ENCODE peak calls at places on chromosome 22, in five cellular contexts. W is PC-3, L is IMR-90, R is GM23248, I is MM.1S. B is an unnamed sample.

GRCh38 chr22:49761836-49762235 is 65.8 kb downstream of the BRD1 start:
- DNase-seq in W (no peak), L (no peak), I (no peak), R (no peak), B (no peak)

GRCh38 chr22:19779685-19780268 is 19.2 kb downstream of the TBX1 start:
- DNase-seq in R (no peak), L (peak; percentile 19), I (no peak), W (no peak), B (no peak)

GRCh38 chr22:42400811-42401547 is 31.2 kb downstream of the NFAM1 start:
- DNase-seq in R (no peak), L (no peak), I (no peak), W (no peak), B (no peak)

GRCh38 chr22:50500452-50500851 is 7.0 kb downstream of the LMF2 start:
- DNase-seq in I (no peak), W (no peak), L (no peak), R (no peak), B (no peak)

GRCh38 chr22:46756097-46756496 is 6.4 kb upstream of the TBC1D22A start:
- DNase-seq in L (no peak), W (no peak), R (no peak), I (no peak), B (no peak)

GRCh38 chr22:50091092-50091491 is 1.3 kb downstream of the MOV10L1 start:
- DNase-seq in L (no peak), R (no peak), W (no peak), I (no peak), B (no peak)

GRCh38 chr22:32557424-32557823 is 82.8 kb downstream of the FBXO7 start:
- DNase-seq in L (no peak), R (peak; percentile 55), I (no peak), W (no peak), B (no peak)

GRCh38 chr22:34623580-34623979 is 442.4 kb upstream of the ISX start:
- DNase-seq in R (no peak), L (no peak), W (no peak), I (no peak), B (no peak)

GRCh38 chr22:21949948-21950347 is 2.7 kb downstream of the PPM1F start:
- DNase-seq in I (no peak), R (no peak), L (no peak), W (no peak), B (no peak)

GRCh38 chr22:41925783-41926460 is 684 bp downstream of the TNFRSF13C start:
- DNase-seq in L (peak; percentile 34), R (peak; percentile 76), W (peak; percentile 62), I (peak; percentile 54), B (peak; percentile 93)

GRCh38 chr22:24841261-24841660 is 35.2 kb downstream of the SGSM1 start:
- DNase-seq in W (no peak), I (no peak), L (no peak), R (no peak), B (no peak)

GRCh38 chr22:39317756-39318506 is 1.5 kb downstream of the RPL3 start:
- DNase-seq in R (peak; percentile 81), I (no peak), W (no peak), L (peak; percentile 61), B (no peak)

GRCh38 chr22:43147821-43148220 is 3.5 kb upstream of the TSPO start:
- DNase-seq in R (no peak), L (no peak), I (peak; percentile 75), W (no peak), B (no peak)

GRCh38 chr22:32030508-32031247 is 12.4 kb upstream of the SLC5A1 start:
- DNase-seq in I (no peak), L (no peak), R (no peak), W (no peak), B (no peak)

GRCh38 chr22:20271114-20271994 is 3.2 kb upstream of the RTN4R start:
- DNase-seq in L (no peak), W (no peak), I (no peak), R (no peak), B (no peak)

GRCh38 chr22:20062766-20063083 is 17.3 kb upstream of the DGCR8 start:
- DNase-seq in R (peak; percentile 41), W (peak; percentile 42), I (no peak), L (peak; percentile 55), B (no peak)

GRCh38 chr22:40588726-40589125 is 47.8 kb downstream of the MRTFA start:
- DNase-seq in R (peak; percentile 81), I (no peak), L (peak; percentile 70), W (peak; percentile 37), B (no peak)

GRCh38 chr22:50150161-50151129 is 20.1 kb upstream of the PANX2 start:
- DNase-seq in W (no peak), I (no peak), L (peak; percentile 35), R (no peak), B (no peak)

GRCh38 chr22:47417699-47418098 is 655.2 kb downstream of the TBC1D22A start:
- DNase-seq in R (no peak), W (no peak), L (no peak), I (no peak), B (no peak)

GRCh38 chr22:49354516-49355205 is 473.0 kb downstream of the BRD1 start:
- DNase-seq in L (no peak), W (no peak), R (no peak), I (no peak), B (peak; percentile 53)

GRCh38 chr22:19537941-19538488 is 13.8 kb upstream of the CLDN5 start:
- DNase-seq in L (no peak), W (no peak), I (no peak), R (no peak), B (no peak)

GRCh38 chr22:19121631-19122142 is 525 bp downstream of the DGCR2 start:
- DNase-seq in I (peak; percentile 48), L (peak; percentile 7), W (peak; percentile 22), R (peak; percentile 68), B (peak; percentile 80)

GRCh38 chr22:28217277-28217676 is 298.2 kb upstream of the PITPNB start:
- DNase-seq in L (no peak), W (no peak), I (no peak), R (no peak), B (no peak)

GRCh38 chr22:40345801-40346177 is 511 bp upstream of the ADSL start:
- DNase-seq in R (peak; percentile 73), L (no peak), I (peak; percentile 63), W (peak; percentile 19), B (peak; percentile 90)

GRCh38 chr22:49697047-49697446 is 130.6 kb downstream of the BRD1 start:
- DNase-seq in W (no peak), I (no peak), L (no peak), R (no peak), B (no peak)

GRCh38 chr22:39299829-39300178 is 19.6 kb downstream of the RPL3 start:
- DNase-seq in I (no peak), L (no peak), R (no peak), W (no peak), B (no peak)

GRCh38 chr22:48316245-48316875 is 1511.3 kb downstream of the BRD1 start:
- DNase-seq in W (no peak), R (no peak), I (no peak), L (no peak), B (no peak)

GRCh38 chr22:19959043-19959586 is 17.5 kb upstream of the TXNRD2 start:
- DNase-seq in I (no peak), L (peak; percentile 39), W (no peak), R (peak; percentile 77), B (peak; percentile 80)

GRCh38 chr22:47344414-47344813 is 582.0 kb downstream of the TBC1D22A start:
- DNase-seq in L (no peak), W (no peak), R (no peak), I (no peak), B (no peak)

GRCh38 chr22:38863531-38864131 is 8.4 kb downstream of the CBX6 start:
- DNase-seq in R (no peak), W (no peak), L (no peak), I (no peak), B (no peak)

GRCh38 chr22:41833369-41834004 is 582 bp downstream of the SREBF2 start:
- DNase-seq in W (peak; percentile 6), R (peak; percentile 65), I (peak; percentile 50), L (no peak), B (peak; percentile 68)

GRCh38 chr22:24992946-24993345 is 40.4 kb downstream of the KIAA1671 start:
- DNase-seq in W (no peak), R (no peak), L (no peak), I (no peak), B (no peak)

GRCh38 chr22:23751441-23751996 is 607 bp upstream of the ZNF70 start:
- DNase-seq in W (no peak), L (no peak), I (no peak), R (no peak), B (peak; percentile 86)

GRCh38 chr22:23752750-23753149 is 1.5 kb downstream of the VPREB3 start:
- DNase-seq in I (no peak), R (no peak), L (no peak), W (no peak), B (peak; percentile 96)

GRCh38 chr22:23753371-23753770 is 854 bp downstream of the VPREB3 start:
- DNase-seq in L (no peak), I (no peak), W (no peak), R (no peak), B (peak; percentile 92)

GRCh38 chr22:23750744-23751440 is at the start of gene ZNF70:
- DNase-seq in W (peak; percentile 85), L (peak; percentile 74), R (peak; percentile 92), I (peak; percentile 95), B (peak; percentile 96)

GRCh38 chr22:23752090-23752691 is 1.3 kb upstream of the ZNF70 start:
- DNase-seq in R (no peak), W (no peak), L (no peak), I (no peak), B (peak; percentile 98)
- H3K9ac ChIP-seq in R (no peak overlapping the region), W (no peak overlapping the region), L (no peak overlapping the region), I (no peak overlapping the region), B (peak overlapping the region; percentile 99)

GRCh38 chr22:37559521-37559900 is 769 bp upstream of the CDC42EP1 start:
- DNase-seq in L (no peak), W (no peak), I (no peak), R (no peak), B (no peak)
- H3K4me3 ChIP-seq in L (peak overlapping the region; percentile 39), W (peak overlapping the region; percentile 55), I (no peak overlapping the region), R (peak overlapping the region; percentile 90), B (no peak overlapping the region)

GRCh38 chr22:45649809-45650208 is 21.8 kb upstream of the ATXN10 start:
- DNase-seq in R (no peak), I (no peak), W (no peak), L (no peak), B (no peak)
- H3K27ac ChIP-seq in R (no peak overlapping the region), I (no peak overlapping the region), W (no peak overlapping the region), L (no peak overlapping the region), B (no peak overlapping the region)

GRCh38 chr22:18023509-18024275 is 669 bp downstream of the MICAL3 start:
- DNase-seq in W (peak; percentile 80), I (peak; percentile 58), L (peak; percentile 85), R (peak; percentile 96), B (peak; percentile 77)
- H3K9ac ChIP-seq in W (peak overlapping the region; percentile 70), I (peak overlapping the region; percentile 59), L (peak overlapping the region; percentile 11), R (peak overlapping the region; percentile 81), B (peak overlapping the region; percentile 78)

DNA sequence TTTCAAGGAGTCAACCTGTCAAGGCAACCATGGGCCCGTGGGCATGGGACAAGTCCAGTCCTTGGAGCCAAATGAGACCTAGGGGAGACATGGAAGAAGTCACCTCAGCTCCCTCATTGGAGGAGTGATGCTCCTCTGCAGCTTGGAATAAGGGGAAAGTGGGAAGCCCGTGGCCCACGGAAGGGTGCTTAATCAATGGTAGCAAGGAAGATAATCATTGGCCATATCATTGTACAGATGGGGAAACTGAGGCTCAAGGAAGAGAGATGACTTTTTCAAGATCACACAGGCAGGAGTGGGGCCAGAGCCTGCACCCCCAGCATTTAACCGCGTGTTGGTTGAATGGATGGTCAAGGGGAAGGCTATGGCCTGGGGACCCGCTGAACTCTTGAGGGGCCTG is 133.0 kb downstream of the OSBP2 start:
- DNase-seq in L (no peak), I (no peak), W (no peak), R (no peak), B (no peak)
- H3K4me3 ChIP-seq in L (no peak overlapping the region), I (no peak overlapping the region), W (no peak overlapping the region), R (no peak overlapping the region), B (no peak overlapping the region)

GRCh38 chr22:29814003-29814402 is 24.1 kb downstream of the ASCC2 start:
- DNase-seq in L (no peak), R (no peak), W (peak; percentile 29), I (no peak), B (no peak)
- H3K27ac ChIP-seq in L (no peak overlapping the region), R (no peak overlapping the region), W (peak overlapping the region; percentile 39), I (no peak overlapping the region), B (no peak overlapping the region)